ENCODE peak calls at places on chromosomes 1 and 21, in nine cellular contexts. One of them, this sample, is unnamed.

GRCh38 chr1:4024811-4025210 is 124.7 kb upstream of the C1orf174 start:
- DNase-seq in brain microvascular endothelial cell: no peak
- DNase-seq in thoracic aorta: no peak
- DNase-seq in PC-9: no peak
- DNase-seq in fibroblast of lung: no peak
- DNase-seq in CD8-positive, alpha-beta T cell: no peak
- DNase-seq in kidney: no peak
- DNase-seq in RWPE1: no peak
- DNase-seq in CD8-positive, alpha-beta memory T cell: no peak
- DNase-seq in this sample: no peak

GRCh38 chr1:21882721-21883415 is 54.2 kb downstream of the HSPG2 start:
- DNase-seq in brain microvascular endothelial cell: no peak
- DNase-seq in thoracic aorta: no peak
- DNase-seq in PC-9: no peak
- DNase-seq in fibroblast of lung: no peak
- DNase-seq in CD8-positive, alpha-beta T cell: no peak
- DNase-seq in kidney: no peak
- DNase-seq in RWPE1: no peak
- DNase-seq in CD8-positive, alpha-beta memory T cell: no peak
- DNase-seq in this sample: no peak

GRCh38 chr1:35675773-35676172 is 34.4 kb upstream of the PSMB2 start:
- DNase-seq in brain microvascular endothelial cell: peak; percentile 50
- DNase-seq in thoracic aorta: no peak
- DNase-seq in PC-9: no peak
- DNase-seq in fibroblast of lung: peak; percentile 46
- DNase-seq in CD8-positive, alpha-beta T cell: no peak
- DNase-seq in kidney: no peak
- DNase-seq in RWPE1: no peak
- DNase-seq in CD8-positive, alpha-beta memory T cell: no peak
- DNase-seq in this sample: no peak

GRCh38 chr1:38817958-38818705 is 41.4 kb downstream of the RRAGC start:
- DNase-seq in brain microvascular endothelial cell: no peak
- DNase-seq in thoracic aorta: no peak
- DNase-seq in PC-9: no peak
- DNase-seq in fibroblast of lung: no peak
- DNase-seq in CD8-positive, alpha-beta T cell: peak; percentile 58
- DNase-seq in kidney: no peak
- DNase-seq in RWPE1: peak; percentile 41
- DNase-seq in CD8-positive, alpha-beta memory T cell: peak; percentile 41
- DNase-seq in this sample: no peak

GRCh38 chr1:63281753-63282152 is 40.6 kb upstream of the FOXD3 start:
- DNase-seq in brain microvascular endothelial cell: no peak
- DNase-seq in thoracic aorta: no peak
- DNase-seq in PC-9: no peak
- DNase-seq in fibroblast of lung: no peak
- DNase-seq in CD8-positive, alpha-beta T cell: no peak
- DNase-seq in kidney: no peak
- DNase-seq in RWPE1: no peak
- DNase-seq in CD8-positive, alpha-beta memory T cell: no peak
- DNase-seq in this sample: no peak

GRCh38 chr21:34029724-34030528 is 43.5 kb upstream of the MRPS6 start:
- DNase-seq in brain microvascular endothelial cell: peak; percentile 86
- DNase-seq in thoracic aorta: no peak
- DNase-seq in PC-9: peak; percentile 78
- DNase-seq in fibroblast of lung: peak; percentile 89
- DNase-seq in CD8-positive, alpha-beta T cell: peak; percentile 28
- DNase-seq in kidney: no peak
- DNase-seq in RWPE1: peak; percentile 65
- DNase-seq in CD8-positive, alpha-beta memory T cell: peak; percentile 24
- DNase-seq in this sample: peak; percentile 14

GRCh38 chr21:38668501-38668900 is 137.2 kb upstream of the ETS2 start:
- DNase-seq in brain microvascular endothelial cell: no peak
- DNase-seq in thoracic aorta: no peak
- DNase-seq in PC-9: no peak
- DNase-seq in fibroblast of lung: no peak
- DNase-seq in CD8-positive, alpha-beta T cell: no peak
- DNase-seq in kidney: no peak
- DNase-seq in RWPE1: no peak
- DNase-seq in CD8-positive, alpha-beta memory T cell: no peak
- DNase-seq in this sample: no peak

GRCh38 chr1:201436461-201436860 is 14.9 kb upstream of the TNNI1 start:
- DNase-seq in brain microvascular endothelial cell: no peak
- DNase-seq in thoracic aorta: no peak
- DNase-seq in PC-9: no peak
- DNase-seq in fibroblast of lung: no peak
- DNase-seq in CD8-positive, alpha-beta T cell: no peak
- DNase-seq in kidney: no peak
- DNase-seq in RWPE1: no peak
- DNase-seq in CD8-positive, alpha-beta memory T cell: no peak
- DNase-seq in this sample: no peak

GRCh38 chr1:155269381-155269780 is 3.9 kb downstream of the CLK2 start:
- DNase-seq in brain microvascular endothelial cell: no peak
- DNase-seq in thoracic aorta: no peak
- DNase-seq in PC-9: no peak
- DNase-seq in fibroblast of lung: no peak
- DNase-seq in CD8-positive, alpha-beta T cell: no peak
- DNase-seq in kidney: peak; percentile 52
- DNase-seq in RWPE1: no peak
- DNase-seq in CD8-positive, alpha-beta memory T cell: no peak
- DNase-seq in this sample: no peak

GRCh38 chr1:172697463-172698100 is 38.7 kb downstream of the FASLG start:
- DNase-seq in brain microvascular endothelial cell: no peak
- DNase-seq in thoracic aorta: no peak
- DNase-seq in PC-9: no peak
- DNase-seq in fibroblast of lung: no peak
- DNase-seq in CD8-positive, alpha-beta T cell: no peak
- DNase-seq in kidney: no peak
- DNase-seq in RWPE1: no peak
- DNase-seq in CD8-positive, alpha-beta memory T cell: peak; percentile 36
- DNase-seq in this sample: no peak
- H3K27ac ChIP-seq in brain microvascular endothelial cell: no peak overlapping the region
- H3K27ac ChIP-seq in thoracic aorta: no peak overlapping the region
- H3K27ac ChIP-seq in PC-9: no peak overlapping the region
- H3K27ac ChIP-seq in fibroblast of lung: no peak overlapping the region
- H3K27ac ChIP-seq in CD8-positive, alpha-beta T cell: peak overlapping the region; percentile 24
- H3K27ac ChIP-seq in kidney: no peak overlapping the region
- H3K27ac ChIP-seq in RWPE1: no peak overlapping the region
- H3K27ac ChIP-seq in CD8-positive, alpha-beta memory T cell: peak overlapping the region; percentile 43
- H3K27ac ChIP-seq in this sample: no peak overlapping the region

GRCh38 chr1:214404154-214404553 is 123.2 kb downstream of the SMYD2 start:
- DNase-seq in brain microvascular endothelial cell: no peak
- DNase-seq in thoracic aorta: no peak
- DNase-seq in PC-9: no peak
- DNase-seq in fibroblast of lung: peak; percentile 93
- DNase-seq in CD8-positive, alpha-beta T cell: no peak
- DNase-seq in kidney: no peak
- DNase-seq in RWPE1: peak; percentile 28
- DNase-seq in CD8-positive, alpha-beta memory T cell: no peak
- DNase-seq in this sample: peak; percentile 97
- H3K27ac ChIP-seq in brain microvascular endothelial cell: peak overlapping the region; percentile 78
- H3K27ac ChIP-seq in thoracic aorta: no peak overlapping the region
- H3K27ac ChIP-seq in PC-9: no peak overlapping the region
- H3K27ac ChIP-seq in fibroblast of lung: no peak overlapping the region
- H3K27ac ChIP-seq in CD8-positive, alpha-beta T cell: no peak overlapping the region
- H3K27ac ChIP-seq in kidney: no peak overlapping the region
- H3K27ac ChIP-seq in RWPE1: peak overlapping the region; percentile 94
- H3K27ac ChIP-seq in CD8-positive, alpha-beta memory T cell: no peak overlapping the region
- H3K27ac ChIP-seq in this sample: peak overlapping the region; percentile 94

DNA sequence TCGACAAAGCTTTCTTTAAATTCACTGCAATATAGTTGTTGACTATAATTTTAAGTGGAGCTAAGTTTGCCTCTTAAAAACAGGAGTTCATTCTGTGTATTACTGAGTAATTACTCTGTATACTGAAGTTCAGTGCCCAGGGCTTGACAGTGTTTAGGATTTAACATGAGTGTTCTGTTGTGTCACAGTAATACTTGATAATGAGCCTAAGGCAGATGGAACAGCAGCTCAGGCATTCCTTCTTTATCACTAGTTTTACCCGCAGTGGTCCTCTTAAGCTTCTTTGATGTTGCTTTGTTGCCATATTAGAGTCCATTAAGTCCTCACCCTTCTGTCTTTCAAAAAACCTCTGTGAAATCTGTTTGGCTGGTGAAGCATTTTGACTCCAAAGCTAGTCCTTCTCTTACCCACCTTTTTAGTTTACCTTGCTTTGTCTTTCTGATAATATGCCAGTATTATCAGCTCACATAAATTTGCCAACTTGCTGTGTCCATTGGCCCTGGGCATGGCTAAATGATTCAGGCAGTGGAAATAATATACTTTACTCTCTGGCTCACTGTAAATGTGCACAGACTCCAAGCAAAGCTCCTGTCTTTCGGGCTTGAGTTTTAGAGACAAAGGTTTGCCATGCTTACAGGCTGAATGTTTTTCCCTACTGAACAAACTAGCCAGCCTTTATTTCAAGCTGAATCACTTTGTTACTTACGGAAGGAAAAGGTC is 17.7 kb downstream of the HIPK1 start:
- DNase-seq in brain microvascular endothelial cell: peak; percentile 4
- DNase-seq in thoracic aorta: no peak
- DNase-seq in PC-9: no peak
- DNase-seq in fibroblast of lung: peak; percentile 36
- DNase-seq in CD8-positive, alpha-beta T cell: no peak
- DNase-seq in kidney: no peak
- DNase-seq in RWPE1: no peak
- DNase-seq in CD8-positive, alpha-beta memory T cell: no peak
- DNase-seq in this sample: no peak
- H3K27ac ChIP-seq in brain microvascular endothelial cell: no peak overlapping the region
- H3K27ac ChIP-seq in thoracic aorta: peak overlapping the region; percentile 35
- H3K27ac ChIP-seq in PC-9: peak overlapping the region; percentile 3
- H3K27ac ChIP-seq in fibroblast of lung: no peak overlapping the region
- H3K27ac ChIP-seq in CD8-positive, alpha-beta T cell: peak overlapping the region; percentile 31
- H3K27ac ChIP-seq in kidney: peak overlapping the region; percentile 20
- H3K27ac ChIP-seq in RWPE1: no peak overlapping the region
- H3K27ac ChIP-seq in CD8-positive, alpha-beta memory T cell: no peak overlapping the region
- H3K27ac ChIP-seq in this sample: peak overlapping the region; percentile 87

DNA sequence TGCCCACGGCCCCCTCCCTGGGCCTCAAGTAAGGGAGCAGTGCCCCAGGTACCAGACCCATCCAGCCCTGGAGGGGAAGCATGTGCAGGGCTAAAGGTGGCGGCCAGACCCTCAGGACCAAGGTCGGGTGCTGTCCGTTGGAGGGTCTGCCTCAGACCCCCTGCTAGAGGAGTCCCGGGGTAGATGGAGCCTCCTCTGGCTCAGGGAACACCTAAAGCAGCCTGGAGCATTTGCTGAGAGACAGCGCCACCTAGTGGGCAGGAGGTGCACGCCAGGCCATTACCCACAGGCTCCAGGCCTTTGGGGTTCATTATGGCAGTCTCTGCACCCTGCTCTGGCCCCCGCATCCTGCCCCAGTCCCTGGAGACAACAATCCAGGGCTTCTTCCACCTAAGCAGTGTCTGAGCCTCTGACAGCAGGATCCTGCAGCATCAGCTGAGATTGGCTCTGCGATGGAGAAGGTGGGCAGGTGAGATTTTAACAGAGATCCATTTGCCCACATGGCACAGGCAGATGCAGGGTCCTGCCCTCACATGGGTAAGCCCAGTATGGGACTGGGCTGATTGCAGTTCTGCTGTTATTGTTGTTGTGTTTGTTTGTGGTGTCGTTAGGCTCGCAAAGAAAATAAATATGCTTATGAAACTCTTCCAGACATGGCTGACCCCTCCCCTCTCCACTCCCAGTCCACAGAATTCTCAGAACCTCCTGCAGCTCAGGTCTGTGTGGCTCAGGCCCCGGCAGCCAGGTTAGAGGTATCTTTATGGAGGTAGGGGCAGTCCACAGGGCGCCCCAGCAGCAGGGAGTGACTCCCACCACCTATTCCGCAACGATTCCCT is 42.4 kb downstream of the CTNNBIP1 start:
- DNase-seq in brain microvascular endothelial cell: peak; percentile 68
- DNase-seq in thoracic aorta: peak; percentile 43
- DNase-seq in PC-9: no peak
- DNase-seq in fibroblast of lung: peak; percentile 39
- DNase-seq in CD8-positive, alpha-beta T cell: peak; percentile 93
- DNase-seq in kidney: peak; percentile 90
- DNase-seq in RWPE1: peak; percentile 72
- DNase-seq in CD8-positive, alpha-beta memory T cell: peak; percentile 81
- DNase-seq in this sample: no peak
- H3K27ac ChIP-seq in brain microvascular endothelial cell: no peak overlapping the region
- H3K27ac ChIP-seq in thoracic aorta: no peak overlapping the region
- H3K27ac ChIP-seq in PC-9: no peak overlapping the region
- H3K27ac ChIP-seq in fibroblast of lung: no peak overlapping the region
- H3K27ac ChIP-seq in CD8-positive, alpha-beta T cell: no peak overlapping the region
- H3K27ac ChIP-seq in kidney: no peak overlapping the region
- H3K27ac ChIP-seq in RWPE1: peak overlapping the region; percentile 77
- H3K27ac ChIP-seq in CD8-positive, alpha-beta memory T cell: no peak overlapping the region
- H3K27ac ChIP-seq in this sample: no peak overlapping the region

GRCh38 chr1:40720493-40720892 is 29.0 kb downstream of the NFYC start:
- DNase-seq in brain microvascular endothelial cell: no peak
- DNase-seq in thoracic aorta: no peak
- DNase-seq in PC-9: no peak
- DNase-seq in fibroblast of lung: no peak
- DNase-seq in CD8-positive, alpha-beta T cell: no peak
- DNase-seq in kidney: no peak
- DNase-seq in RWPE1: no peak
- DNase-seq in CD8-positive, alpha-beta memory T cell: no peak
- DNase-seq in this sample: no peak

GRCh38 chr1:40717960-40718359 is 26.5 kb downstream of the NFYC start:
- DNase-seq in brain microvascular endothelial cell: no peak
- DNase-seq in thoracic aorta: no peak
- DNase-seq in PC-9: no peak
- DNase-seq in fibroblast of lung: peak; percentile 39
- DNase-seq in CD8-positive, alpha-beta T cell: no peak
- DNase-seq in kidney: no peak
- DNase-seq in RWPE1: no peak
- DNase-seq in CD8-positive, alpha-beta memory T cell: no peak
- DNase-seq in this sample: no peak

GRCh38 chr1:40722622-40723021 is 31.1 kb downstream of the NFYC start:
- DNase-seq in brain microvascular endothelial cell: no peak
- DNase-seq in thoracic aorta: no peak
- DNase-seq in PC-9: no peak
- DNase-seq in fibroblast of lung: no peak
- DNase-seq in CD8-positive, alpha-beta T cell: no peak
- DNase-seq in kidney: no peak
- DNase-seq in RWPE1: no peak
- DNase-seq in CD8-positive, alpha-beta memory T cell: no peak
- DNase-seq in this sample: no peak

GRCh38 chr1:40723196-40723955 is 31.9 kb downstream of the NFYC start:
- DNase-seq in brain microvascular endothelial cell: no peak
- DNase-seq in thoracic aorta: no peak
- DNase-seq in PC-9: peak; percentile 75
- DNase-seq in fibroblast of lung: no peak
- DNase-seq in CD8-positive, alpha-beta T cell: no peak
- DNase-seq in kidney: no peak
- DNase-seq in RWPE1: no peak
- DNase-seq in CD8-positive, alpha-beta memory T cell: no peak
- DNase-seq in this sample: no peak
- H3K27ac ChIP-seq in brain microvascular endothelial cell: no peak overlapping the region
- H3K27ac ChIP-seq in thoracic aorta: no peak overlapping the region
- H3K27ac ChIP-seq in PC-9: peak overlapping the region; percentile 31
- H3K27ac ChIP-seq in fibroblast of lung: no peak overlapping the region
- H3K27ac ChIP-seq in CD8-positive, alpha-beta T cell: no peak overlapping the region
- H3K27ac ChIP-seq in kidney: no peak overlapping the region
- H3K27ac ChIP-seq in RWPE1: no peak overlapping the region
- H3K27ac ChIP-seq in CD8-positive, alpha-beta memory T cell: no peak overlapping the region
- H3K27ac ChIP-seq in this sample: no peak overlapping the region